ENCODE peak calls at places on chromosomes 13 and 19, in ten cellular contexts. G is fibroblast of lung, R is uterus, I is AG04450, Y is body of pancreas, P is thoracic aorta, U is adipocyte, V is GM23248, T is hepatocyte, K is Peyer's patch. A is an unnamed sample. For H3K9me3, the result is how much of the 10 kb centered on the place peaks cover.

GRCh38 chr13:73602295-73602694 is 531.9 kb downstream of the KLF12 start:
- DNase-seq in K (no peak), V (peak), P (no peak), I (no peak), G (no peak), T (peak), U (no peak), Y (no peak), R (no peak), A (no peak)

GRCh38 chr19:48400018-48400742 is 6.7 kb downstream of the GRIN2D start:
- DNase-seq in I (no peak), U (no peak), G (peak), Y (no peak), V (peak), K (peak), R (peak), T (peak), P (no peak), A (peak)

GRCh38 chr13:66225071-66225470 is 1005.1 kb downstream of the PCDH9 start:
- DNase-seq in Y (no peak), V (no peak), K (no peak), R (no peak), G (no peak), P (no peak), T (no peak), I (no peak), U (no peak), A (no peak)

GRCh38 chr19:35774274-35775045 is 904 bp upstream of the ARHGAP33 start:
- DNase-seq in V (peak), I (no peak), K (no peak), R (no peak), U (no peak), P (no peak), G (no peak), Y (no peak), T (no peak), A (no peak)

GRCh38 chr13:113532156-113532806 is 41.8 kb upstream of the DCUN1D2 start:
- DNase-seq in G (no peak), K (peak), R (no peak), T (no peak), Y (no peak), V (no peak), U (no peak), P (no peak), I (no peak), A (no peak)

GRCh38 chr19:6632002-6632621 is 37.8 kb downstream of the TNFSF14 start:
- DNase-seq in G (peak), Y (peak), P (peak), T (peak), K (peak), I (no peak), U (peak), R (peak), V (peak), A (peak)

GRCh38 chr13:98083936-98084335 is 59.0 kb upstream of the FARP1 start:
- DNase-seq in K (no peak), P (no peak), U (no peak), R (no peak), V (peak), Y (no peak), T (no peak), G (no peak), I (no peak), A (no peak)

GRCh38 chr19:34662919-34663318 is 14.0 kb downstream of the SCGB2B2 start:
- DNase-seq in T (no peak), U (peak), G (no peak), V (peak), Y (peak), I (no peak), R (no peak), P (no peak), K (no peak), A (no peak)

GRCh38 chr13:24692541-24692940 is 12.3 kb downstream of the ATP12A start:
- DNase-seq in V (peak), T (peak), U (peak), K (no peak), P (no peak), I (no peak), G (no peak), Y (no peak), R (no peak), A (no peak)

GRCh38 chr19:11016591-11016990 is 55.8 kb downstream of the SMARCA4 start:
- DNase-seq in K (no peak), Y (no peak), G (no peak), T (no peak), U (no peak), V (no peak), R (no peak), I (no peak), P (no peak), A (no peak)

GRCh38 chr19:6393982-6394412 is 1.0 kb upstream of the GTF2F1 start:
- DNase-seq in Y (no peak), K (peak), P (no peak), V (no peak), U (no peak), I (no peak), G (no peak), T (no peak), R (no peak), A (no peak)

GRCh38 chr19:4609878-4610511 is 29.3 kb upstream of the TNFAIP8L1 start:
- DNase-seq in T (no peak), P (no peak), K (no peak), V (no peak), Y (no peak), U (no peak), R (no peak), G (no peak), I (no peak), A (no peak)

GRCh38 chr19:18161691-18162039 is 8.7 kb downstream of the PIK3R2 start:
- DNase-seq in U (no peak), I (no peak), K (no peak), P (no peak), G (no peak), T (no peak), V (no peak), R (no peak), Y (no peak), A (no peak)

GRCh38 chr19:17045907-17046502 is 19.4 kb upstream of the CPAMD8 start:
- DNase-seq in G (no peak), R (no peak), U (no peak), K (no peak), P (no peak), I (no peak), V (no peak), T (no peak), Y (no peak), A (no peak)

GRCh38 chr13:29582171-29582570 is 13.3 kb downstream of the SLC7A1 start:
- DNase-seq in P (no peak), T (no peak), K (peak), G (no peak), R (no peak), I (no peak), U (no peak), Y (no peak), V (peak), A (no peak)

GRCh38 chr13:33348366-33348765 is 62.8 kb upstream of the STARD13 start:
- DNase-seq in V (peak), U (no peak), T (no peak), K (no peak), P (no peak), Y (no peak), I (peak), G (peak), R (no peak), A (no peak)

GRCh38 chr19:39913682-39914333 is 20.6 kb downstream of the FCGBP start:
- DNase-seq in U (no peak), V (no peak), P (no peak), K (peak), Y (peak), I (no peak), R (no peak), G (no peak), T (peak), A (peak)

GRCh38 chr13:91359071-91359470 is 11.6 kb downstream of the MIR17HG start:
- DNase-seq in Y (no peak), I (no peak), V (no peak), R (no peak), T (no peak), P (no peak), G (no peak), K (no peak), U (no peak), A (no peak)

GRCh38 chr13:34343413-34343812 is 525.5 kb downstream of the RFC3 start:
- DNase-seq in P (no peak), V (no peak), K (no peak), I (no peak), U (no peak), T (no peak), R (no peak), Y (no peak), G (no peak), A (no peak)

GRCh38 chr13:110541526-110541920 is 20.0 kb downstream of the RAB20 start:
- DNase-seq in P (no peak), V (peak), T (no peak), K (no peak), R (no peak), Y (no peak), G (peak), I (no peak), U (peak), A (peak)

GRCh38 chr13:100547805-100548204 is 40.8 kb downstream of the GGACT start:
- DNase-seq in U (peak), G (peak), P (no peak), T (peak), R (no peak), I (no peak), V (peak), K (no peak), Y (peak), A (no peak)

GRCh38 chr19:5621311-5621944 is 1.1 kb downstream of the SAFB2 start:
- DNase-seq in Y (peak), T (no peak), R (peak), G (no peak), V (no peak), P (no peak), K (peak), I (no peak), U (no peak), A (peak)

GRCh38 chr13:106603568-106603967 is 35.6 kb upstream of the ARGLU1 start:
- DNase-seq in T (no peak), G (no peak), V (no peak), K (no peak), R (no peak), U (no peak), P (no peak), Y (no peak), I (no peak), A (no peak)

GRCh38 chr13:48156466-48156865 is 61.6 kb upstream of the MED4 start:
- DNase-seq in V (no peak), I (no peak), G (no peak), K (peak), U (no peak), P (no peak), T (no peak), Y (no peak), R (no peak), A (peak)

GRCh38 chr13:73365240-73365639 is 306.4 kb downstream of the KLF5 start:
- DNase-seq in K (no peak), V (no peak), P (no peak), R (no peak), G (no peak), Y (no peak), I (no peak), T (peak), U (no peak), A (no peak)

GRCh38 chr13:46490129-46490528 is 62.8 kb upstream of the LRCH1 start:
- DNase-seq in R (no peak), V (no peak), I (no peak), P (no peak), T (no peak), Y (no peak), K (no peak), U (no peak), G (no peak), A (no peak)

GRCh38 chr13:46059405-46059804 is 6.9 kb upstream of the ZC3H13 start:
- DNase-seq in T (no peak), R (no peak), U (no peak), K (no peak), G (no peak), V (no peak), Y (no peak), I (no peak), P (no peak), A (no peak)

GRCh38 chr19:12871681-12872080 is 9.6 kb downstream of the DNASE2 start:
- DNase-seq in I (no peak), V (no peak), K (no peak), Y (no peak), U (no peak), R (no peak), G (no peak), T (no peak), P (no peak), A (no peak)

GRCh38 chr13:30114586-30115256 is 192.6 kb downstream of the KATNAL1 start:
- DNase-seq in G (peak), T (peak), U (peak), Y (peak), K (peak), I (no peak), P (peak), R (peak), V (peak), A (peak)

GRCh38 chr13:27825153-27825552 is 32.9 kb downstream of the GSX1 start:
- DNase-seq in G (no peak), P (no peak), I (no peak), K (no peak), V (no peak), R (no peak), T (no peak), Y (no peak), U (no peak), A (no peak)

GRCh38 chr13:102172406-102172805 is 229.4 kb downstream of the FGF14 start:
- DNase-seq in G (no peak), T (no peak), K (no peak), P (no peak), R (no peak), V (no peak), Y (no peak), I (no peak), U (no peak), A (no peak)

GRCh38 chr13:33917135-33917534 is 99.2 kb downstream of the RFC3 start:
- DNase-seq in R (no peak), Y (no peak), G (no peak), K (no peak), I (no peak), U (no peak), V (no peak), T (no peak), P (no peak), A (no peak)

GRCh38 chr19:4361152-4362037 is 18.0 kb downstream of the MPND start:
- DNase-seq in R (no peak), I (no peak), P (no peak), G (peak), V (no peak), U (no peak), K (no peak), T (peak), Y (no peak), A (no peak)

GRCh38 chr13:102907016-102907756 is 61.4 kb downstream of the ERCC5 start:
- DNase-seq in K (no peak), R (no peak), V (peak), T (no peak), Y (no peak), G (peak), I (no peak), U (peak), P (no peak), A (no peak)

GRCh38 chr13:19088416-19088815 is 93.2 kb downstream of the TUBA3C start:
- DNase-seq in T (no peak), I (no peak), P (no peak), U (no peak), R (no peak), K (no peak), G (no peak), V (no peak), Y (no peak), A (no peak)

GRCh38 chr13:75550159-75550567 is 572 bp downstream of the UCHL3 start:
- DNase-seq in R (peak), G (peak), U (peak), P (peak), I (peak), V (peak), T (peak), K (peak), Y (peak), A (no peak)

GRCh38 chr19:56972291-56972914 is 131.9 kb upstream of the PEG3 start:
- DNase-seq in K (no peak), R (peak), T (no peak), V (no peak), G (no peak), U (no peak), I (no peak), P (no peak), Y (no peak), A (no peak)

GRCh38 chr19:56971230-56971629 is 130.7 kb upstream of the PEG3 start:
- DNase-seq in G (no peak), P (no peak), U (no peak), K (no peak), T (no peak), R (no peak), V (no peak), Y (no peak), I (no peak), A (no peak)

GRCh38 chr19:56974554-56975207 is 134.2 kb upstream of the PEG3 start:
- DNase-seq in P (no peak), V (no peak), K (no peak), R (no peak), G (no peak), U (no peak), T (no peak), I (no peak), Y (no peak), A (no peak)

GRCh38 chr19:56976300-56976699 is 135.8 kb upstream of the PEG3 start:
- DNase-seq in G (no peak), I (no peak), Y (no peak), K (no peak), P (no peak), T (no peak), R (no peak), V (no peak), U (no peak), A (no peak)

GRCh38 chr19:56973713-56974553 is 133.4 kb upstream of the PEG3 start:
- DNase-seq in P (no peak), V (no peak), R (no peak), I (no peak), Y (no peak), K (no peak), G (no peak), U (no peak), T (no peak), A (no peak)
- H3K9me3 ChIP-seq in P (under half), V (under half), R (under half), I (half or more), Y (under half), K (under half), G (under half), U (under half), T (under half), A (under half)

GRCh38 chr19:36915992-36916830 is at the start of the genes ZNF568 and ZNF829:
- DNase-seq in U (peak), V (peak), R (peak), K (peak), T (peak), I (peak), P (peak), Y (peak), G (peak), A (peak)
- H3K9me3 ChIP-seq in U (under half), V (under half), R (under half), K (under half), T (under half), I (under half), P (under half), Y (under half), G (under half), A (under half)

GRCh38 chr19:57708641-57709354 is at the start of gene ZNF154:
- DNase-seq in T (peak), U (peak), Y (peak), P (no peak), I (peak), G (peak), R (no peak), V (peak), K (peak), A (no peak)
- H3K9me3 ChIP-seq in T (under half), U (under half), Y (under half), P (half or more), I (under half), G (under half), R (under half), V (under half), K (under half), A (under half)

GRCh38 chr19:51338563-51339312 is 3.2 kb downstream of the VSIG10L start:
- DNase-seq in Y (peak), P (peak), R (peak), V (peak), I (no peak), G (peak), T (peak), U (peak), K (peak), A (peak)
- H3K9me3 ChIP-seq in Y (under half), P (under half), R (under half), V (under half), I (under half), G (under half), T (under half), U (under half), K (under half), A (under half)

GRCh38 chr19:37165635-37166034 is 6.9 kb downstream of the ZNF585A start:
- DNase-seq in Y (no peak), R (no peak), I (no peak), P (no peak), V (no peak), T (no peak), G (no peak), U (no peak), K (no peak), A (no peak)
- H3K9me3 ChIP-seq in Y (under half), R (under half), I (under half), P (half or more), V (under half), T (under half), G (under half), U (half or more), K (under half), A (half or more)

GRCh38 chr13:31767175-31767900 is 28.0 kb downstream of the RXFP2 start:
- DNase-seq in K (no peak), P (no peak), T (no peak), I (peak), V (peak), Y (no peak), U (peak), R (no peak), G (peak), A (no peak)
- H3K9me3 ChIP-seq in K (under half), P (under half), T (under half), I (under half), V (under half), Y (under half), U (under half), R (under half), G (under half), A (under half)

DNA sequence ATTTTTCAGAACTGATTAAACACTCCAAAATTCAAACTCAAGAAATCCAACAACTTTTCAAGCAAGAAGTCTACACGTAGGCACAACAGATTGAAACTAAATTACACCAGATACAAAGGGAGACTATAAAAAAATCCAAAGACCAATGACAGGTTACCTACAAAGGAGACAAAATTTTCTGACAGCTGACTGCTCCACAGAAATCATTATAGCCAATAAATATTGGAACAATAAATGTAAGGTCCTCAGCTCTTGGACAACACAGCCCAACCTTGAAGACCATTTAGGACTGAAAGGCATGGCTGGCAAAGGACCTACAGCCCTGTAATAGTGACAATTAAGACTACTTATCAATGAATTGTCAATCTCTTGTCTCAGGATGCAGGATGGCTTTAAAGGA is 15.9 kb downstream of the ZNF350 start:
- DNase-seq in R (no peak), V (no peak), P (no peak), U (no peak), K (no peak), T (no peak), G (no peak), Y (no peak), I (no peak), A (no peak)
- H3K9me3 ChIP-seq in R (under half), V (under half), P (half or more), U (half or more), K (half or more), T (half or more), G (under half), Y (under half), I (half or more), A (half or more)